ENCODE peak calls at places on chromosomes 16 and 17, in ten cellular contexts. F is CD4-positive, alpha-beta T cell; D is body of pancreas; T is fibroblast of lung; W is GM23338; O is stomach; E is BJ; P is dorsolateral prefrontal cortex; Q is IMR-90; Z is fibroblast of mammary gland. K is an unnamed sample.

GRCh38 chr17:265726-266125 is 84.3 kb upstream of the DOC2B start:
- DNase-seq in F (no peak), D (peak), T (no peak), W (no peak), O (peak), E (no peak), P (no peak), Q (no peak), Z (no peak), K (no peak)

GRCh38 chr17:21286771-21287702 is 2.5 kb downstream of the MAP2K3 start:
- DNase-seq in F (no peak), D (peak), T (no peak), W (no peak), O (peak), E (no peak), P (no peak), Q (no peak), Z (no peak), K (no peak)

GRCh38 chr17:63768433-63768832 is 5.0 kb downstream of the CCDC47 start:
- DNase-seq in F (no peak), D (no peak), T (no peak), W (peak), O (no peak), E (no peak), P (no peak), Q (no peak), Z (no peak), K (no peak)

GRCh38 chr17:7015587-7016020 is 3.2 kb downstream of the RNASEK start:
- DNase-seq in F (no peak), D (no peak), T (no peak), W (no peak), O (no peak), E (no peak), P (no peak), Q (no peak), Z (no peak), K (no peak)

GRCh38 chr16:22008215-22009142 is 568 bp downstream of the MOSMO start:
- DNase-seq in F (no peak), D (peak), T (no peak), W (peak), O (no peak), E (no peak), P (peak), Q (no peak), Z (no peak), K (peak)

GRCh38 chr17:29038511-29039300 is 4.2 kb upstream of the PIPOX start:
- DNase-seq in F (no peak), D (no peak), T (no peak), W (no peak), O (no peak), E (no peak), P (no peak), Q (no peak), Z (no peak), K (no peak)

GRCh38 chr17:7224110-7224509 is 4.4 kb downstream of the ACADVL start:
- DNase-seq in F (no peak), D (no peak), T (no peak), W (no peak), O (no peak), E (no peak), P (no peak), Q (no peak), Z (no peak), K (no peak)

GRCh38 chr16:16033208-16033717 is 83.8 kb downstream of the ABCC1 start:
- DNase-seq in F (no peak), D (no peak), T (no peak), W (no peak), O (no peak), E (no peak), P (no peak), Q (no peak), Z (no peak), K (no peak)

GRCh38 chr16:30121741-30122620 is 1.0 kb downstream of the MAPK3 start:
- DNase-seq in F (no peak), D (peak), T (peak), W (no peak), O (peak), E (no peak), P (peak), Q (no peak), Z (peak), K (no peak)

GRCh38 chr17:17721140-17721668 is 39.9 kb downstream of the RAI1 start:
- DNase-seq in F (no peak), D (no peak), T (no peak), W (no peak), O (no peak), E (no peak), P (no peak), Q (no peak), Z (no peak), K (no peak)

GRCh38 chr17:17724307-17724921 is 43.2 kb downstream of the RAI1 start:
- DNase-seq in F (no peak), D (no peak), T (peak), W (peak), O (no peak), E (no peak), P (peak), Q (peak), Z (no peak), K (peak)

GRCh38 chr17:17723354-17724261 is 42.4 kb downstream of the RAI1 start:
- DNase-seq in F (no peak), D (no peak), T (peak), W (peak), O (no peak), E (no peak), P (peak), Q (peak), Z (peak), K (peak)

GRCh38 chr17:17722906-17723353 is 41.7 kb downstream of the RAI1 start:
- DNase-seq in F (no peak), D (no peak), T (no peak), W (no peak), O (no peak), E (no peak), P (no peak), Q (no peak), Z (no peak), K (no peak)

DNA sequence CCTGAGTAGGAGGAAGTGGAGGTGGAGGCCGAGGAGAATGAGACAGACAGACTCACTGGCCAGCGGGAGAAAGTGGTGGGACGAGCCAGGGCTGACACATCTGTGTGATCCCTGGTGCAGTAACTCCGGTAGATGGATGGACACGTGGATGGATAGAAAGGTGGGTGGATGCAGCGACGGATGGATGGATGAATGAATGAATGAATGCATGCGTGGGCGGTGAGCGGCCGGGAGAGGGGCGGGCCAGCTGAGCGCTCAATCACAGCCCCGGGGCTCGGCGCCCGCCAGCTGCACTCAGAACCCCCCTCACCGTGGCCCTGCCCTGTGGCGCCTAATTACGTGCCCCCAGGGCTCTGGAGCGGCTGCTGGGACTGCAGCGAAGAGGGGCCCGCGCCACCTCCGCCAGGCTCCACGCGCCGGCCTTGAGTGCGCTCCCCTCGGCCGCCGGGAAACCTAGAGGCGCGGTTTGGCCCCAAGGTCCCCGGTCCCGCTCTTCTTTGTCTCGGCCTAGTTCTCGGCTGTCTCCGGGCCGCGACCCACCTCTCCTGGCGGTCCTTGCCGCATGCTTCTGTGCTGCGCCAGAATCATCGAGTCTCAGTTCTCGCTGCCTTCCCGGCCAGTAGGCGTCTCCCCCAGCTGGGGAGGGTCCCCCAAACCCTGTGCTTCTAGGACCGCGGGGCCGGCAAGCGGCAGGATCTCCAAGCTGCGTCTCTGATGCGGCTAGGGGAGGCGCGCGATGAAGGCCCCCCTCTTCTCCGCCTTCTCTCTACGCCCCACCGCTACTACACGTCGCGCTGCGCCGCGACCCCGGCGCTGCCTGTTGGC is 41.0 kb downstream of the RAI1 start:
- DNase-seq in F (no peak), D (no peak), T (no peak), W (peak), O (no peak), E (no peak), P (peak), Q (peak), Z (peak), K (peak)
- TF ChIP-seq CTCF in F (no peak), D (no peak), T (no peak), W (no peak), O (no peak), E (no peak), P (peak), Q (no peak), Z (no peak), K (no peak)

GRCh38 chr16:2460916-2461315 is 1.0 kb downstream of the TEDC2 start:
- DNase-seq in F (no peak), D (no peak), T (no peak), W (no peak), O (no peak), E (no peak), P (no peak), Q (no peak), Z (no peak), K (no peak)

GRCh38 chr16:2458887-2459646 is 842 bp upstream of the TEDC2 start:
- DNase-seq in F (no peak), D (no peak), T (no peak), W (peak), O (no peak), E (no peak), P (no peak), Q (no peak), Z (no peak), K (no peak)

GRCh38 chr16:2457946-2458345 is 2.0 kb upstream of the TEDC2 start:
- DNase-seq in F (no peak), D (no peak), T (no peak), W (no peak), O (no peak), E (no peak), P (no peak), Q (no peak), Z (no peak), K (no peak)

GRCh38 chr16:2460391-2460713 is 443 bp downstream of the TEDC2 start:
- DNase-seq in F (no peak), D (no peak), T (no peak), W (no peak), O (no peak), E (no peak), P (no peak), Q (no peak), Z (no peak), K (no peak)

DNA sequence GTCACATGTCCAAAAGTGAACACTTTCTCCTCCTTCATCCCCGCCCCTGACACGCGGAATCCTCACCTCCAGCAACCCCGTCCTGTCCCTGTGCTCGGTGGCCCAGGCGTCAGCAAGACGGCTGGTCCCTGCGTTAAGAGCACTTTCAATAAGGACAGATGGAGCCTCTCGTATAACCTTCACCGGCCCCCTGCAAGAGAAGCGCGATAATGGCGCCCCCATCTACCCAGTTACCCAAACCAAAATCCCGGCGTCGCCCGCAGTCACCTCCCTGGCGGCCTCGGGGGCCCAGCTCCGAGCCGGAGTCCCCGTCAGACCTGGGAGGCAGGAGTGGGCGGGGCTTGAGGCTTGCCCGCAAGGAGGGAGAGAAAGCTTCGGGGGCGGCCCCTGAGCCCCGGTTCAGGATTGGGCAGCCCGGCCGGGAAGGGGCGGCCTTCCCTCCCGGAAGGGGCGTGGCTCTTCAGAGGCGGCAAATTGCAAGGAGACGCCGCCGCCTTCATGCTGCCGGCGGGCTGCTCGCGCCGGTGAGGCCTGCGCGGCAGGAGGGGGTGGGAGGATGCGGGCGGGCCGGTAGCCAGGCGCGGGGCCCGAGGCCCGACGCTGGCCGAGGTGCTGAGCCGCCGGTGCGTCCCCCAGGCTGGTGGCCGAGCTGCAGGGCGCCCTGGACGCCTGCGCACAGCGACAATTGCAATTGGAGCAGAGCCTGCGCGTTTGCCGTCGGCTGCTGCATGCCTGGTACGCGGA is at the start of gene TEDC2:
- DNase-seq in F (peak), D (peak), T (peak), W (peak), O (peak), E (peak), P (peak), Q (peak), Z (peak), K (peak)
- TF ChIP-seq CTCF in F (no peak), D (no peak), T (no peak), W (no peak), O (no peak), E (no peak), P (no peak), Q (no peak), Z (no peak), K (peak)

GRCh38 chr17:75073618-75074047 is 14.1 kb upstream of the SLC16A5 start:
- DNase-seq in F (no peak), D (no peak), T (no peak), W (no peak), O (no peak), E (no peak), P (no peak), Q (no peak), Z (peak), K (no peak)

GRCh38 chr17:75068750-75069149 is 19.0 kb upstream of the SLC16A5 start:
- DNase-seq in F (no peak), D (no peak), T (no peak), W (no peak), O (no peak), E (no peak), P (no peak), Q (no peak), Z (no peak), K (no peak)

GRCh38 chr17:75065562-75066151 is 18.6 kb downstream of the KCTD2 start:
- DNase-seq in F (no peak), D (no peak), T (no peak), W (no peak), O (no peak), E (no peak), P (no peak), Q (no peak), Z (peak), K (no peak)

GRCh38 chr17:75067856-75068255 is 19.9 kb upstream of the SLC16A5 start:
- DNase-seq in F (no peak), D (no peak), T (no peak), W (no peak), O (no peak), E (no peak), P (no peak), Q (no peak), Z (no peak), K (no peak)

DNA sequence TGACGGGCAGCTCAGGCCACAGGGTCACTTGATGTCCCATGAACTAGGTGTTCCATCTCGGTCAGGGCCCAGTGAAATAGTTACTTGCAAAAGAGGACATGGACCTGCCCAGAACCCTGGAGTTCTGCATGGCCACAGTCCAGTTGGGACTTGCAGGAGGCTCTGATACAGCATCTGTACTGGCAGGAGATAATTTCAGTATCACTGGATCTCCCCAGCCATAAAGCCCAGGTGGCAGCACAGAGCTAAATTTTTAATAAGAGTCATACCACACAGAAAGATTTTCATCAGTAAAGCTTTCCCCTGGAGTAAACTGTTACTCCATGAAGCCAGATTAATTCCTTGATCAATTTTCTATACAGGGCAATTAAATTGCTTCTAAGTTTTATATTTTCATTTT is 18.0 kb upstream of the SLC16A5 start:
- DNase-seq in F (no peak), D (no peak), T (peak), W (no peak), O (peak), E (no peak), P (no peak), Q (no peak), Z (peak), K (no peak)
- TF ChIP-seq CTCF in F (peak), D (peak), T (peak), W (peak), O (peak), E (peak), P (peak), Q (peak), Z (peak), K (no peak)

DNA sequence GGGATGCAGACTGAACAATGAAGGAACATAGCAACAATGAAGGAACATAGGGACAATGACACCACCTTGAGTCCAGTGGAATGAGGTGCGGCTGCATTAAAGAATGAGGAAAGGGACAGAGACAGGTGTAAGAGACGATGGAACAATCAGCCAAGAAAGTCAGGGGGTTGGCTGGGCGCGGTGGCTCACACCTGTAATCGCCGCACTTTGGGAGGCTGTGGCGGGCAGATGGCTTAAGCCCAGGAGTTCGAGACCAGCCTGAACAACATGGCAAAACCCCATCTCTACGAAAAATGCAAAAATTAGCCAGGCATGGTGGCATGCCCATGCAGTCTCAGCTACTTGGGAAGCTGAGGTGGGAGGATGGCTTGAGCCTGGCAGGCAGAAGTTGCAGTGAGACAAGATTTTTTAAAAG is 13.6 kb upstream of the CBFB start:
- DNase-seq in F (no peak), D (no peak), T (no peak), W (no peak), O (no peak), E (no peak), P (no peak), Q (no peak), Z (no peak), K (no peak)
- TF ChIP-seq CTCF in F (no peak), D (peak), T (no peak), W (peak), O (no peak), E (no peak), P (no peak), Q (no peak), Z (peak), K (no peak)

GRCh38 chr16:75258807-75259141 is 7.3 kb upstream of the BCAR1 start:
- DNase-seq in F (no peak), D (peak), T (no peak), W (no peak), O (no peak), E (no peak), P (no peak), Q (no peak), Z (no peak), K (no peak)

GRCh38 chr16:75257886-75258806 is 6.7 kb upstream of the BCAR1 start:
- DNase-seq in F (no peak), D (no peak), T (no peak), W (no peak), O (no peak), E (no peak), P (no peak), Q (no peak), Z (no peak), K (no peak)

GRCh38 chr16:75254359-75254837 is 3.0 kb upstream of the BCAR1 start:
- DNase-seq in F (no peak), D (peak), T (peak), W (peak), O (no peak), E (no peak), P (no peak), Q (peak), Z (peak), K (no peak)

GRCh38 chr16:75256871-75257343 is 5.5 kb upstream of the BCAR1 start:
- DNase-seq in F (no peak), D (peak), T (peak), W (no peak), O (peak), E (no peak), P (no peak), Q (peak), Z (peak), K (peak)

GRCh38 chr16:75256059-75256870 is 4.8 kb upstream of the BCAR1 start:
- DNase-seq in F (no peak), D (peak), T (no peak), W (peak), O (peak), E (no peak), P (no peak), Q (no peak), Z (no peak), K (no peak)
- TF ChIP-seq CTCF in F (no peak), D (no peak), T (no peak), W (peak), O (no peak), E (no peak), P (peak), Q (peak), Z (no peak), K (no peak)

GRCh38 chr17:4035081-4035680 is 70.9 kb upstream of the ATP2A3 start:
- DNase-seq in F (no peak), D (peak), T (no peak), W (peak), O (no peak), E (no peak), P (no peak), Q (no peak), Z (no peak), K (no peak)
- TF ChIP-seq CTCF in F (no peak), D (peak), T (peak), W (no peak), O (no peak), E (no peak), P (no peak), Q (no peak), Z (no peak), K (no peak)

GRCh38 chr17:2094891-2095535 is 40.1 kb downstream of the HIC1 start:
- DNase-seq in F (no peak), D (peak), T (peak), W (peak), O (peak), E (no peak), P (peak), Q (peak), Z (peak), K (peak)
- TF ChIP-seq CTCF in F (no peak), D (peak), T (peak), W (peak), O (peak), E (peak), P (peak), Q (peak), Z (peak), K (no peak)

GRCh38 chr16:31477220-31478216 is 5.4 kb upstream of the SLC5A2 start:
- DNase-seq in F (no peak), D (peak), T (no peak), W (peak), O (peak), E (no peak), P (no peak), Q (no peak), Z (no peak), K (peak)
- TF ChIP-seq CTCF in F (no peak), D (peak), T (no peak), W (peak), O (peak), E (no peak), P (no peak), Q (no peak), Z (no peak), K (peak)

GRCh38 chr17:58352018-58352842 is at the start of gene SUPT4H1:
- DNase-seq in F (peak), D (peak), T (peak), W (peak), O (peak), E (peak), P (peak), Q (peak), Z (peak), K (peak)
- TF ChIP-seq CTCF in F (no peak), D (peak), T (no peak), W (no peak), O (peak), E (no peak), P (no peak), Q (no peak), Z (no peak), K (no peak)